ENCODE peak calls at places on chromosome 3, in nine cellular contexts. R, N, I, D, S, T, X, W and Y are unnamed samples.

GRCh38 chr3:39384665-39385000 is 1.5 kb downstream of the SLC25A38 start:
- DNase-seq in I (no peak), D (no peak), S (no peak), T (no peak), N (no peak), X (no peak), R (no peak), W (no peak), Y (no peak)

GRCh38 chr3:194572944-194573491 is 60.2 kb downstream of the TMEM44 start:
- DNase-seq in I (no peak), X (no peak), R (no peak), N (no peak), S (no peak), T (peak; percentile 56), D (no peak), W (no peak), Y (peak; percentile 73)

GRCh38 chr3:143677420-143677819 is 170.8 kb downstream of the SLC9A9 start:
- DNase-seq in X (no peak), S (no peak), W (no peak), N (no peak), T (no peak), I (no peak), R (no peak), D (no peak), Y (no peak)

GRCh38 chr3:121621491-121621890 is 28.3 kb downstream of the FBXO40 start:
- DNase-seq in T (no peak), S (no peak), X (no peak), D (no peak), N (no peak), I (no peak), R (no peak), W (no peak), Y (no peak)

GRCh38 chr3:48395714-48396113 is 23.7 kb downstream of the FBXW12 start:
- DNase-seq in X (no peak), W (no peak), T (no peak), D (no peak), N (no peak), R (no peak), S (no peak), I (no peak), Y (no peak)

GRCh38 chr3:53073553-53074365 is 27.9 kb upstream of the SFMBT1 start:
- DNase-seq in N (no peak), W (no peak), D (no peak), I (no peak), S (no peak), T (no peak), R (no peak), X (no peak), Y (no peak)

GRCh38 chr3:116950302-116951055 is 240.9 kb downstream of the TUSC7 start:
- DNase-seq in S (no peak), X (no peak), N (no peak), I (no peak), D (no peak), R (no peak), T (no peak), W (no peak), Y (no peak)

GRCh38 chr3:164832216-164832615 is 246.1 kb downstream of the SI start:
- DNase-seq in D (no peak), N (no peak), I (no peak), S (no peak), R (no peak), X (peak; percentile 19), W (no peak), T (no peak), Y (no peak)

GRCh38 chr3:59299561-59299960 is 249.7 kb upstream of the CFAP20DC start:
- DNase-seq in T (no peak), I (no peak), R (no peak), D (no peak), S (no peak), X (no peak), W (no peak), N (no peak), Y (no peak)

GRCh38 chr3:191473766-191474198 is 12.8 kb downstream of the PYDC2 start:
- DNase-seq in S (no peak), X (no peak), R (no peak), D (no peak), W (no peak), T (no peak), N (no peak), I (no peak), Y (no peak)

GRCh38 chr3:168249048-168249538 is 153.4 kb upstream of the GOLIM4 start:
- DNase-seq in T (no peak), D (no peak), I (peak; percentile 14), X (peak; percentile 0), R (no peak), S (no peak), N (no peak), W (no peak), Y (peak; percentile 11)

GRCh38 chr3:172104471-172105072 is 65.2 kb downstream of the FNDC3B start:
- DNase-seq in D (no peak), N (no peak), R (no peak), X (peak; percentile 29), I (peak; percentile 58), T (no peak), S (no peak), W (no peak), Y (peak; percentile 51)

GRCh38 chr3:169665264-169666078 is 2.0 kb upstream of the MECOM start:
- DNase-seq in R (no peak), D (no peak), S (no peak), I (peak; percentile 42), X (no peak), T (no peak), N (no peak), W (no peak), Y (no peak)

GRCh38 chr3:114496874-114497273 is 203.0 kb downstream of the TIGIT start:
- DNase-seq in N (no peak), D (no peak), S (no peak), T (no peak), W (no peak), R (no peak), I (no peak), X (peak; percentile 65), Y (peak; percentile 72)

GRCh38 chr3:126557415-126557745 is 1.4 kb downstream of the C3orf22 start:
- DNase-seq in R (no peak), T (peak; percentile 45), D (peak; percentile 3), S (no peak), I (no peak), N (peak; percentile 7), X (no peak), W (no peak), Y (no peak)

DNA sequence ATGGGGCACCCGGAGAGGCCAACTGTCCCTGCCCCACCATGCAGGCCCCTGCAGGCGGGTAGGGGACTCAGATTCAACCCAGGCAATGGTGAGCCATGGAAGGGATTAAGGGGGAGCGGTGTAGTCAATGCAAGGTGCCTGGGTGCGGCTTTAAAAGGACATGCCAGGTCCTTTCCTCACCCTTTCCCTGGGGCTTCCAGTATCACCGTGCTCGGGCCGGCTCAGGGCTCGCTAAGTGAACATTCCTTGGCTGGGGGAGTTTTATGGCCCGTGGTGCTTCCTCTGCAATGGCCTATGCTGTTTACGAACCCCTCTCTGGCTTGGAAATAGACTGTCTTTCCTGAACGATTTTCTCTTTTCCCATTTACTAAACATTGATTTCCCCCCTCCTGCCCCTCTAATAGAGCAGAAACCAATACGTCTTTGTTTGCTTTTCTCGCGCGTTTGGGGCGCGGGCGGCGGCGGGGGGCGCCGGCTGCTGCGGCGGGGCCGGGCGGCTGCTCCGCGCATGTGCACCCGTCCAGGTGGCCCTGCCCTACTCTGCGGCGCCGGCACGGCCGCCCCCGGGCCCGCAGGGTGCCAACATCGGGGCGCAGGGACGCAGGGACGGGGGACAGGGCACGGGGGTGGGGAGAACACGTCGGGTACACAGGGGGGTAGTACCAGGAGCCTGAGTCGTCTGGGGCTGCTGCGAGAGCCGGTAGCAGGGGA is 26.7 kb upstream of the CACNA2D2 start:
- DNase-seq in R (no peak), X (no peak), T (no peak), D (no peak), N (no peak), S (no peak), W (no peak), I (no peak), Y (no peak)
- H3K4me3 ChIP-seq in R (no peak overlapping the region), X (no peak overlapping the region), T (no peak overlapping the region), D (no peak overlapping the region), N (no peak overlapping the region), S (peak overlapping the region; percentile 39), W (peak overlapping the region; percentile 21), I (no peak overlapping the region), Y (no peak overlapping the region)

DNA sequence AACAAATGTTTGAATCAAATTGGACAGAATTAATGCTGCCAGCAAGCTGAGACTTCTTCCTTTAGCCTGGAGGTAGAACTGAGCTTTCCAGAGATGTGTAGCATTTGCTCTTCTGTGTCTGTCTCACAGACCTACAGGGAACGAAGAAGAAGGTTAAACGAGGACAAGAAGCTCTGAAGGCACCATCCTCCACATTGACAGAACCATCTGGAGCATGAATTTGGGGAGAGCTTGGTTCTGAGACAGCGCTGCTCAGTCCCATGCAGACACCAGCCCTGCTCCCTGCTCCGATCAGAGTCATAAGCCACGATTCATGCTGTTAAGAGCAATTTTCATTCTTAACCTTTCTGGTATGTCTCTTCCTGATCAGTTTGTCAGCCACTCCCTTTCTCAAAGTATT is 7.7 kb upstream of the KY start:
- DNase-seq in S (no peak), T (no peak), I (no peak), R (no peak), N (no peak), W (no peak), X (no peak), D (no peak), Y (no peak)
- TF ChIP-seq CTCF in S (no peak), T (no peak), I (no peak), R (no peak), N (no peak), W (no peak), X (no peak), D (no peak), Y (no peak)

GRCh38 chr3:46383946-46384330 is 13.2 kb downstream of the CCR5 start:
- DNase-seq in X (no peak), D (no peak), R (no peak), W (no peak), S (no peak), T (no peak), I (no peak), N (no peak), Y (no peak)

GRCh38 chr3:46378426-46378942 is 7.7 kb downstream of the CCR5 start:
- DNase-seq in R (peak; percentile 25), I (peak; percentile 56), W (peak; percentile 38), T (peak; percentile 85), S (peak; percentile 46), X (peak; percentile 56), D (peak; percentile 76), N (peak; percentile 59), Y (peak; percentile 57)

GRCh38 chr3:46383211-46383945 is 12.6 kb downstream of the CCR5 start:
- DNase-seq in I (no peak), T (no peak), N (no peak), R (no peak), D (peak; percentile 77), W (no peak), X (no peak), S (no peak), Y (no peak)

GRCh38 chr3:46380471-46381215 is 9.9 kb downstream of the CCR5 start:
- DNase-seq in R (no peak), S (no peak), D (no peak), W (no peak), T (no peak), N (no peak), I (no peak), X (no peak), Y (no peak)

GRCh38 chr3:46381662-46382061 is 10.9 kb downstream of the CCR5 start:
- DNase-seq in N (no peak), X (no peak), D (no peak), S (no peak), W (no peak), T (no peak), R (no peak), I (no peak), Y (no peak)
- H3K4me3 ChIP-seq in N (no peak overlapping the region), X (no peak overlapping the region), D (no peak overlapping the region), S (no peak overlapping the region), W (no peak overlapping the region), T (no peak overlapping the region), R (no peak overlapping the region), I (no peak overlapping the region), Y (no peak overlapping the region)

GRCh38 chr3:16319307-16319706 is 54.3 kb downstream of the OXNAD1 start:
- DNase-seq in D (no peak), W (no peak), R (no peak), X (peak; percentile 33), I (no peak), T (no peak), N (no peak), S (no peak), Y (peak; percentile 27)
- TF ChIP-seq CTCF in D (peak; percentile 19), W (peak; percentile 62), R (peak; percentile 65), X (peak; percentile 43), I (peak; percentile 51), T (peak; percentile 34), N (no peak), S (peak; percentile 39), Y (peak; percentile 25)